ENCODE peak calls at places on chromosomes 16 and 17, in six cellular contexts. I is neuronal stem cell, P is H1, R is trophoblast cell, U is H9, Z is IMR-90. W is an unnamed sample. For H3K4me1, the result is how much of the 10 kb centered on the place peaks cover.

GRCh38 chr17:37176683-37177082 is 199.1 kb upstream of the C17orf78 start:
- DNase-seq in I (no peak), Z (peak), R (no peak), P (no peak), U (no peak), W (no peak)

GRCh38 chr16:66750279-66751134 is 902 bp downstream of the DYNC1LI2 start:
- DNase-seq in I (no peak), Z (no peak), U (no peak), R (no peak), P (no peak), W (peak)

GRCh38 chr16:48846277-48846676 is 236.3 kb upstream of the N4BP1 start:
- DNase-seq in U (no peak), Z (no peak), I (no peak), P (no peak), R (no peak), W (no peak)

GRCh38 chr16:85369741-85370528 is 243.2 kb upstream of the GSE1 start:
- DNase-seq in I (peak), P (no peak), R (peak), Z (no peak), U (peak), W (peak)

GRCh38 chr17:29571883-29572681 is 3.6 kb downstream of the TP53I13 start:
- DNase-seq in I (no peak), R (no peak), Z (no peak), U (peak), P (no peak), W (no peak)

GRCh38 chr16:2277466-2278271 is 9.7 kb upstream of the RNPS1 start:
- DNase-seq in U (no peak), P (no peak), I (no peak), R (no peak), Z (no peak), W (no peak)

GRCh38 chr16:79605999-79606398 is 5.5 kb upstream of the MAF start:
- DNase-seq in U (no peak), P (no peak), Z (no peak), I (no peak), R (peak), W (peak)

GRCh38 chr17:43326490-43327275 is 72.1 kb upstream of the ARL4D start:
- DNase-seq in I (no peak), Z (no peak), U (no peak), P (no peak), R (peak), W (peak)

GRCh38 chr16:48535831-48536599 is 74.0 kb downstream of the N4BP1 start:
- DNase-seq in I (peak), U (no peak), P (no peak), Z (peak), R (no peak), W (no peak)

GRCh38 chr17:44628234-44629188 is 27.8 kb upstream of the MEIOC start:
- DNase-seq in P (peak), U (peak), R (no peak), Z (no peak), I (peak), W (peak)

GRCh38 chr16:88537864-88538263 is 32.3 kb upstream of the ZC3H18 start:
- DNase-seq in U (peak), P (no peak), Z (no peak), I (no peak), R (no peak), W (no peak)

GRCh38 chr16:85202631-85203461 is 90.6 kb upstream of the CIBAR2 start:
- DNase-seq in Z (peak), I (peak), U (peak), P (no peak), R (no peak), W (peak)

GRCh38 chr17:58530655-58531054 is 16.2 kb upstream of the MTMR4 start:
- DNase-seq in Z (no peak), U (no peak), I (no peak), P (no peak), R (no peak), W (no peak)

GRCh38 chr16:64440421-64440831 is 681.4 kb downstream of the CDH11 start:
- DNase-seq in P (no peak), Z (peak), I (no peak), U (no peak), R (no peak), W (no peak)

GRCh38 chr16:89478576-89479221 is 11.7 kb downstream of the ANKRD11 start:
- DNase-seq in Z (peak), I (no peak), R (peak), U (no peak), P (no peak), W (peak)

GRCh38 chr17:79306688-79307323 is 232.2 kb downstream of the ENGASE start:
- DNase-seq in I (no peak), Z (no peak), R (no peak), U (no peak), P (no peak), W (no peak)

GRCh38 chr17:13484020-13484419 is 117.7 kb downstream of the HS3ST3A1 start:
- DNase-seq in U (no peak), I (no peak), R (no peak), P (no peak), Z (peak), W (no peak)

DNA sequence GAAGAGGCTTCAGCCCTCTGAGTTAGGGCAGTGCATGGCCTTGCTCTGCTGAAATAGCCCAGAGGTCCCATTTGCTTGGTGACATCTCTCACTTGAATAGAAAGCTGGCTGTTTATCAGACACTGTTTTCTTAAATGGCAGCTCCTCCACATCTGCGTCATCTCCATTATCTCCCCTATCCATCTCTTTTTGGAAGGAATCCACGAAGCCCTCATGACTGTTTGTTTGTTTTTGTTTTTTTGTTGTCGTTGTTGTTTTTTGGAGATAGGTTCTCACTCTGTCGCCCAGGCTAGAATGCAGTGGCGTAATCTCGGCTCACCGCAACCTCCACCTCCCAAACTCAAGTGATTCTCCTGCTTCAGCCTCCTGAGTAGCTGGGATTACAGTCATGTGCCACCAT is 16.6 kb downstream of the NAA60 start:
- DNase-seq in Z (no peak), P (no peak), I (no peak), R (peak), U (no peak), W (no peak)
- H3K4me2 ChIP-seq in Z (peak), P (peak), I (no peak), R (no peak), U (peak), W (peak)

DNA sequence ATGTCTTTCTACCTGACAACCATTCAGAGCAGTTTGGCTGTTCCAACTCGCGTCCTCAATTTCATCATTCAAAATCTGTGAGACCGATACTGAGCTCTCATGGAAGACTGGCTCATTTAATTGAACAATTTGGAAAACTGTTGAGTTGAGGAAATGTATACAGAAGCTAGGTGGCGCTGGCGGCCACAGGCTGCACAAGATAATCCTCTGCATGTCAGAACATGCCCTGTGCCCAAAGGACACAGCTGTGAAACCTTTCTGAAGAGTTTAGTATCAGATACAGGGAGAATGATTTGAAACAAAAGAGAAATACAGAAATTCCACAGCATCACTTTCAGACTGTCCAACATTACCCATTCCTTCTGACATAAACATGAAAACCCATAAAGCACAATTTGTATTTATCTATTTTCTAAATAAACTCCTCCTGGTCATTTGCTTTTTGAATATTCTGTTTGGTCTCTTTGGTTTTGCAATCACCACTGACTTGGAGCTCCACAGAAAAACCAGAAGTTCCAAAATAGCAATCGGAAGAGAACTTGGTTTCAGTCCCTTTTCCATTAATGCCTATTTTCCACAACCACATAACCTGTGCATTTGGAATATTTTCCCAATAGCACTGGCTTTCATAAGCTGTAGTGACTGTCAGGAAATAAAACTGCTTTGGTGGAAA is 192.8 kb downstream of the MAP2K6 start:
- DNase-seq in R (peak), U (peak), I (peak), P (peak), Z (peak), W (peak)
- H2AK5ac ChIP-seq in R (no peak), U (no peak), I (no peak), P (no peak), Z (peak), W (no peak)

GRCh38 chr17:82320140-82320840 is 2.9 kb upstream of the CD7 start:
- DNase-seq in I (no peak), U (no peak), R (no peak), Z (no peak), P (no peak), W (no peak)

GRCh38 chr17:82318169-82318498 is 726 bp upstream of the CD7 start:
- DNase-seq in I (no peak), Z (no peak), U (no peak), P (no peak), R (no peak), W (no peak)

GRCh38 chr17:82319619-82320062 is 2.2 kb upstream of the CD7 start:
- DNase-seq in I (no peak), U (no peak), Z (no peak), P (no peak), R (no peak), W (no peak)

GRCh38 chr17:82317394-82318168 is at the start of gene CD7:
- DNase-seq in Z (no peak), P (no peak), U (no peak), R (no peak), I (no peak), W (no peak)

DNA sequence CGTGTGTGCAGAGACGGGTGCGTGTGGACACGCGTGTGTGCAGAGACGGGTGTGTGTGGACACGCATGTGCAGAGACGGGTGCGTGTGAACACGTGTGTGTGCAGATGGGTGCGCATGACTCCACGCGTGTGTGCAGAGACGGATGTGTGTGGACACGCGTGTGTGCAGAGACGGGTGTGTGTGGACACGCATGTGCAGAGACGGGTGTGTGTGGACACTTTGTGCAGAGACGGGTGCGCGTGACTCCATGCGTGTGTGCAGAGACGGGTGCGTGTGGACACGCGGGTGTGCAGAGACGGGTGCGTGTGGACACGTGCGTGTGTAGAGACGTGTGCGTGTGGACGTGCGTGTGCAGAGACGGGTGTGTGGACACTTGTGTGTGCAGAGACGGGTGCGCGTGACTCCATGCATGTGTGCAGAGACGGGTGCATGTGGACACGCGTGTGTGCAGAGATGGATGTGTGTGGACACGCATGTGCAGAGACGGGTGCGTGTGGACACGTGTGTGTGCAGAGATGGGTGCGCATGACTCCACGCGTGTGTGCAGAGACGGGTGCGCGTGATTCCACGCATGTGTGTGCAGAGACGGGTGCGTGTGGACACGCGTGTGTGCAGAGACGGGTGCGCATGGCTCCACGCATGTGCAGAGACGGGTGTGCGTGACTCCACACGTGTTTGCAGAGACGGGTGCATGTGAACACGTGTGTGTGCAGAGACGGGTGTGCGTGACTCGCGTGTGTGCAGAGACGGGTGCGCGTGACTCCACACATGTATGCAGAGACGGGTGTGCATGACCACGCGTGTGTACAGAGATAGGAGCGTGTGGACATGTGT is 1.6 kb upstream of the CD7 start:
- DNase-seq in Z (no peak), U (no peak), P (no peak), R (no peak), I (no peak), W (no peak)
- H3K4me1 ChIP-seq in Z (under half), U (under half), P (under half), R (under half), I (under half), W (under half)

DNA sequence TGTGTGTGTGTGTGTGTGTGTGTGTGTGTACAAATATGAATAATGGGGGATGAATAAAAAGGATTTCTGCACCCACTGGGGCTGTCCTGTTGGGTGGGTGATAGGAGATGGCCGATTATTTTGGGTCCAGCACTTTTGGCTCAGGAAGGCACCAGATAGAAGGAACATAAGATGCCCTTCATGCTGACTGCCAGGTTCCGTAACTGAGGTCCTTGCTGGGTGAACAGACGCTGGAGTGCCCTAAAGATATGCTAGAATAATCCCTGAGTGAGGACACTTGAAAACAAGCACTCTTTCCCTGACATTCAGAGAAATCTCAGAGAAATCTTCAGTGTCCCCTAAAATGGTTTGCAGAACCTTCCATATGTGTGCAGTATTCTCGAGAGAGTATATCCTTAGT is 17.7 kb downstream of the IRX6 start:
- DNase-seq in I (no peak), Z (no peak), U (no peak), R (no peak), P (no peak), W (no peak)
- H3K4me2 ChIP-seq in I (no peak), Z (no peak), U (no peak), R (no peak), P (no peak), W (no peak)

GRCh38 chr17:15453782-15454181 is 13.6 kb downstream of the CDRT4 start:
- DNase-seq in R (no peak), I (no peak), P (no peak), U (no peak), Z (no peak), W (no peak)
- H2AK5ac ChIP-seq in R (no peak), I (no peak), P (no peak), U (no peak), Z (peak), W (no peak)

DNA sequence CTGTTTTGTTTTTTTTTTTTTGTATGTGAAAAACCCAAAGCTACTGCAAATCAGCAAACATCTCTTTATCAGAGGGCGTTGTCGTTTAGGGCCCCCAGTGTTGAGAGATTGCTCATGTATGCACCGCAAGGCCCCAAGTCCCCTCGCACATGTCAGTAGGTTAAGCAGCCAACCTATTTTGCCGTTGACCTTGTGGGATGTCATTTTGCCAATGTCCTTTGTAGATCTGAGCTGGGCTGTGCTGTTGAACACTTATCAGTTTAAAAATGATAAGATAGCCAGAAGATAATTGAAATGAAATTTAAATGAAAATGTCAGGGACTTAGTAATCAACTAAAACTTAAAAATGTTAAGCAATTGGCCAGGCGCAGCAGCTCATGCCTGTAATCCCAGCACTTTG is 26.2 kb downstream of the ARSG start:
- DNase-seq in I (no peak), P (no peak), Z (no peak), R (no peak), U (no peak), W (no peak)
- H3K4me1 ChIP-seq in I (under half), P (under half), Z (under half), R (under half), U (under half), W (under half)

DNA sequence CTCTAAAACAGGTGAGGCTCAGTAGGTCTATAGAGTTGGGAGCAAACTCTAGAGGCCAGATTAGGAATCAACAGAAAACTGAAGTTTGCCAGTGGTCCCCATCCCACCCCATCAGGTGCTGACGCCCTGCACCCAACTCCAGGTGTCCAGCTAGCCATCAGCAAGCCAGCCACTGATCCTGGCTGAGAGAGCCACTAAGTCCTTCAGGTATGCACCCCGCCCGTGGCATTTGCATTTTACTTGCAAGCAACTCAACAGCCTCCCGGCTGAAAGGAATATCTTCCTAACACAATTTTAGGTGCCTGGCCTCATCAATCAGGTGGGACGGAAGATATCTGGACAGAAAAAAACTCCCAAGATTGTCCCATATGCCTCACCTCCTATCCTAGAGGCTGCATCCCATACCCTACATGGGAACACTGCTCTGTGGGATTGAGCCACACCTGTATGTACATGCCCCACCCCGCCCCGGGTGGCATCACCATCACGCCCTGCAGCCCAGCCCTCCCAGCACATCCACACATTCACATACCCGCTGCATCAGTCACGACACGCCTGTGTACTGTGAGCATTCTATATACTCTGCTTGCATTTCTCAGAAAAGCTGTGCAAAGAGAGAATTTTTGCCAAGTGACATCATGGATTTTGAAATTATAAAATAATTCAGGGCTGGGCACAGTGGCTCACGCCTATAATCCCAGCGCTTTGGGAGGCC is 8.3 kb downstream of the OTOP3 start:
- DNase-seq in U (peak), Z (no peak), R (peak), P (no peak), I (no peak), W (no peak)
- H3K4me2 ChIP-seq in U (no peak), Z (no peak), R (no peak), P (no peak), I (no peak), W (no peak)

DNA sequence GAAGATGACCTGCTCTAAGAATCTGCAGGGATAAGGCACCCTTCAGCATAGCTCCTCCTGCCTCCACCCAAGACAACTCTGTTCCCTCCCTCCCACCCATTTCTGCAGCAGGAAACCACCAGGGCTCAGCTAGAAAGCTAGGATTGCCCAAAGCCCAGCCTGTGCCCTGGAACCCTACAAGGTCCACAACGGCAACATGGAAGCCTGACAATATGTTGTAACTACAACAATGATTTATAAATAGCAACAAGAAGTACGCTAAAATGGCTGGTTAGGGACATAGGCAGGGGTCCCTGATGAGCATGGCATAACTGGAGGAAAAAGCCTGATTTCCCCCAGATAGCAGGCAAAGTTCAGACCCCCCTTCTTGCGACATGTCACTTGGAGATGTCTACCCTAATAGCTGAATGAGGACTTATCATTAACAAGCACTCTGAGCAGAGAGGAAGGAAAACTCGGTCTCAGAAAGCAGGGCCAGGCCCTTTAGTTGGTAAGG is 6.5 kb downstream of the ST3GAL2 start:
- DNase-seq in Z (no peak), R (no peak), U (no peak), P (no peak), I (no peak), W (no peak)
- H2AK5ac ChIP-seq in Z (peak), R (no peak), U (no peak), P (no peak), I (no peak), W (peak)